ENCODE peak calls at places on chromosomes 11 and 22, in six cellular contexts. One of them, this sample, is unnamed. For H3K4me1, the result is how much of the 10 kb centered on the place peaks cover.

GRCh38 chr11:35412285-35412684 is 7.1 kb downstream of the SLC1A2 start:
- DNase-seq in IMR-90: peak
- DNase-seq in tibial nerve: no peak
- DNase-seq in uterus: no peak
- DNase-seq in prostate gland: no peak
- DNase-seq in esophagus squamous epithelium: no peak
- DNase-seq in this sample: no peak

GRCh38 chr11:103700605-103701004 is 335.8 kb upstream of the DDI1 start:
- DNase-seq in IMR-90: peak
- DNase-seq in tibial nerve: no peak
- DNase-seq in uterus: no peak
- DNase-seq in prostate gland: no peak
- DNase-seq in esophagus squamous epithelium: no peak
- DNase-seq in this sample: no peak

GRCh38 chr22:50569041-50569459 is 6.3 kb upstream of the SYCE3 start:
- DNase-seq in IMR-90: no peak
- DNase-seq in tibial nerve: no peak
- DNase-seq in uterus: no peak
- DNase-seq in prostate gland: no peak
- DNase-seq in esophagus squamous epithelium: no peak
- DNase-seq in this sample: no peak

GRCh38 chr11:64970731-64971151 is 1.2 kb downstream of the MAJIN start:
- DNase-seq in IMR-90: no peak
- DNase-seq in tibial nerve: no peak
- DNase-seq in uterus: no peak
- DNase-seq in prostate gland: no peak
- DNase-seq in esophagus squamous epithelium: no peak
- DNase-seq in this sample: no peak

GRCh38 chr11:78350646-78351165 is 66.9 kb downstream of the GAB2 start:
- DNase-seq in IMR-90: peak
- DNase-seq in tibial nerve: peak
- DNase-seq in uterus: no peak
- DNase-seq in prostate gland: no peak
- DNase-seq in esophagus squamous epithelium: no peak
- DNase-seq in this sample: peak

GRCh38 chr11:68574308-68574707 is 110.0 kb upstream of the GAL start:
- DNase-seq in IMR-90: peak
- DNase-seq in tibial nerve: no peak
- DNase-seq in uterus: no peak
- DNase-seq in prostate gland: no peak
- DNase-seq in esophagus squamous epithelium: no peak
- DNase-seq in this sample: no peak

GRCh38 chr11:43819926-43820325 is 60.7 kb upstream of the ALKBH3 start:
- DNase-seq in IMR-90: no peak
- DNase-seq in tibial nerve: no peak
- DNase-seq in uterus: no peak
- DNase-seq in prostate gland: no peak
- DNase-seq in esophagus squamous epithelium: no peak
- DNase-seq in this sample: no peak

GRCh38 chr11:128874406-128874805 is 7.3 kb upstream of the KCNJ1 start:
- DNase-seq in IMR-90: peak
- DNase-seq in tibial nerve: no peak
- DNase-seq in uterus: no peak
- DNase-seq in prostate gland: no peak
- DNase-seq in esophagus squamous epithelium: no peak
- DNase-seq in this sample: no peak

GRCh38 chr11:12163181-12163841 is 52.9 kb downstream of the MICAL2 start:
- DNase-seq in IMR-90: peak
- DNase-seq in tibial nerve: no peak
- DNase-seq in uterus: peak
- DNase-seq in prostate gland: no peak
- DNase-seq in esophagus squamous epithelium: no peak
- DNase-seq in this sample: no peak

GRCh38 chr22:39556970-39557811 is 13.4 kb upstream of the CACNA1I start:
- DNase-seq in IMR-90: peak
- DNase-seq in tibial nerve: no peak
- DNase-seq in uterus: no peak
- DNase-seq in prostate gland: no peak
- DNase-seq in esophagus squamous epithelium: no peak
- DNase-seq in this sample: peak

GRCh38 chr22:25081409-25081824 is 118.2 kb upstream of the CRYBB3 start:
- DNase-seq in IMR-90: peak
- DNase-seq in tibial nerve: peak
- DNase-seq in uterus: no peak
- DNase-seq in prostate gland: peak
- DNase-seq in esophagus squamous epithelium: no peak
- DNase-seq in this sample: peak

GRCh38 chr11:74307409-74307808 is 4.0 kb downstream of the P4HA3 start:
- DNase-seq in IMR-90: peak
- DNase-seq in tibial nerve: no peak
- DNase-seq in uterus: no peak
- DNase-seq in prostate gland: no peak
- DNase-seq in esophagus squamous epithelium: no peak
- DNase-seq in this sample: peak

DNA sequence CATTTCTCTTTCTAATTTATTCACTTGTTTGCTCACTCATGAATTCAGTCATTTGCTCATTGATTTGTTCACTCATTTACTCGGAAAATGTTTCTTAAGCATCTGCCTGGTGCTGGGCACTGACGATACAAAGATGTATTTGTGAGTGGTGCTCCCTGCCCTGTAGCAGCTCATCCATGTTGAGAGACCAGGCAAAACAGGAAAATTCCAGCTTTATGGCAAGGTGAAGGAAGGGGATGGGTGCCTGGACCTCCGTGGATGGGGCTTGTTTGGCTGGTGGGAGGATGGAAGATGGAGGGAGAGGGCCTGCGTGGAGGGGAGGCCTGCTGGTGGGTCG is 53.1 kb downstream of the TBC1D22A start:
- DNase-seq in IMR-90: no peak
- DNase-seq in tibial nerve: no peak
- DNase-seq in uterus: no peak
- DNase-seq in prostate gland: no peak
- DNase-seq in esophagus squamous epithelium: no peak
- DNase-seq in this sample: no peak
- H3K4me3 ChIP-seq in IMR-90: no peak
- H3K4me3 ChIP-seq in tibial nerve: no peak
- H3K4me3 ChIP-seq in uterus: no peak
- H3K4me3 ChIP-seq in prostate gland: no peak
- H3K4me3 ChIP-seq in esophagus squamous epithelium: no peak
- H3K4me3 ChIP-seq in this sample: no peak

GRCh38 chr22:23458663-23459541 is 121.2 kb downstream of the IGLL1 start:
- DNase-seq in IMR-90: no peak
- DNase-seq in tibial nerve: no peak
- DNase-seq in uterus: no peak
- DNase-seq in prostate gland: no peak
- DNase-seq in esophagus squamous epithelium: no peak
- DNase-seq in this sample: peak
- TF ChIP-seq POLR2A in IMR-90: no peak
- TF ChIP-seq POLR2A in tibial nerve: no peak
- TF ChIP-seq POLR2A in uterus: no peak
- TF ChIP-seq POLR2A in prostate gland: no peak
- TF ChIP-seq POLR2A in esophagus squamous epithelium: no peak
- TF ChIP-seq POLR2A in this sample: no peak

DNA sequence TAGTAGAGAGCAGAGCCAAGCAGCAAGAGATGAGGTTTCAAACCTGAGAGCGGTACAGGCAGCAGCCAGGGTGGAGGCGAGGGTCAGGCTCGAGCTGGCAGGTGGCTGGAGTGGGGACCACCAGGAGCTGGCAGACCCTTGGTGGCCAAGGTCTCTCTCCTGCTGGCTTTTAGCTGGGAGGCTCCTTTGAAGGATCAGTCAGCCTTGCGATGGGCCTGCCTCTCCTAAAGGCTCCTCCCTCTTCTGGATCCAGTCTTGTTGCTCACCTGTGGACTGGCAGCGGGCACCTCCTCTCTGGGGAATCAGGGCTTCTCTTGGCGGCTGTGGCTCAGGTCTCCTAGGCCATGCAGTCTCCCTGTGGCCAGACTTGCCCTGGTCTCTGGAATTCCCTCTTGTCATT is 24.8 kb downstream of the TPST2 start:
- DNase-seq in IMR-90: no peak
- DNase-seq in tibial nerve: no peak
- DNase-seq in uterus: no peak
- DNase-seq in prostate gland: peak
- DNase-seq in esophagus squamous epithelium: no peak
- DNase-seq in this sample: peak
- H3K4me1 ChIP-seq in IMR-90: under half
- H3K4me1 ChIP-seq in tibial nerve: under half
- H3K4me1 ChIP-seq in uterus: under half
- H3K4me1 ChIP-seq in prostate gland: under half
- H3K4me1 ChIP-seq in esophagus squamous epithelium: half or more
- H3K4me1 ChIP-seq in this sample: half or more

DNA sequence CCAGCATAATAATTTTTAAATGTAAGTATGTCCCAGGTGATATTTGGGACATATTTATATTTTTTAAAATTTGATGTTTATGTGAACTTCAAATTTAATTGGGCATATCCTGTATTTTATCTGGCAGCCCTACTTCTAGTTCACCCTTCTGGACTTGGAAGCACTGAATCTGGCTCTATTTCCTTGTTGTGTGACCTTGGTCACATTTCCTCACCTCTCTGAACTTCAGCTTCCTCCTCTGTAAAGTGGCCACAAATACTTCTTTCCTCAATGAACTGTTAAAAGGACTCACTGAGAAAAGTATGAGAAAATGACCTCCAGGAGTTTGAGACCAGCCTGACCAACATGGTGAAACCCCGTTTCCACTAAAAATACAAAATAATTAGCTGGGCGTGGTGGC is 8.1 kb upstream of the RNF185 start:
- DNase-seq in IMR-90: no peak
- DNase-seq in tibial nerve: no peak
- DNase-seq in uterus: no peak
- DNase-seq in prostate gland: no peak
- DNase-seq in esophagus squamous epithelium: no peak
- DNase-seq in this sample: no peak
- H3K4me3 ChIP-seq in IMR-90: no peak
- H3K4me3 ChIP-seq in tibial nerve: no peak
- H3K4me3 ChIP-seq in uterus: no peak
- H3K4me3 ChIP-seq in prostate gland: no peak
- H3K4me3 ChIP-seq in esophagus squamous epithelium: no peak
- H3K4me3 ChIP-seq in this sample: no peak

GRCh38 chr11:61127991-61128390 is 25.7 kb downstream of the CD5 start:
- DNase-seq in IMR-90: no peak
- DNase-seq in tibial nerve: no peak
- DNase-seq in uterus: no peak
- DNase-seq in prostate gland: no peak
- DNase-seq in esophagus squamous epithelium: no peak
- DNase-seq in this sample: no peak

GRCh38 chr11:61123775-61124571 is 21.7 kb downstream of the CD5 start:
- DNase-seq in IMR-90: no peak
- DNase-seq in tibial nerve: no peak
- DNase-seq in uterus: no peak
- DNase-seq in prostate gland: no peak
- DNase-seq in esophagus squamous epithelium: no peak
- DNase-seq in this sample: no peak

GRCh38 chr11:61124574-61125309 is 22.5 kb downstream of the CD5 start:
- DNase-seq in IMR-90: no peak
- DNase-seq in tibial nerve: no peak
- DNase-seq in uterus: no peak
- DNase-seq in prostate gland: no peak
- DNase-seq in esophagus squamous epithelium: no peak
- DNase-seq in this sample: peak

GRCh38 chr11:61125310-61125684 is 23.0 kb downstream of the CD5 start:
- DNase-seq in IMR-90: no peak
- DNase-seq in tibial nerve: no peak
- DNase-seq in uterus: no peak
- DNase-seq in prostate gland: no peak
- DNase-seq in esophagus squamous epithelium: no peak
- DNase-seq in this sample: no peak

DNA sequence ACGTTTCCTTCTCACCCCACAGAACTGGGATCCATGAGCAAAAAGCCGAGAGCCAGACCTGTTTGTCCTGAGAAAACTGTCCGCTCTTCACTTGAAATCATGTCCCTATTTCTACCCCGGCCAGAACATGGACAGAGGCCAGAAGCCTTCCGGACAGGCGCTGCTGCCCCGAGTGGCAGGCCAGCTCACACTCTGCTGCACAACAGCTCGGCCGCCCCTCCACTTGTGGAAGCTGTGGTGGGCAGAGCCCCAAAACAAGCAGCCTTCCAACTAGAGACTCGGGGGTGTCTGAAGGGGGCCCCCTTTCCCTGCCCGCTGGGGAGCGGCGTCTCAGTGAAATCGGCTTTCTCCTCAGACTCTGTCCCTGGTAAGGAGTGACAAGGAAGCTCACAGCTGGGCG is 24.0 kb downstream of the CD5 start:
- DNase-seq in IMR-90: no peak
- DNase-seq in tibial nerve: peak
- DNase-seq in uterus: peak
- DNase-seq in prostate gland: no peak
- DNase-seq in esophagus squamous epithelium: no peak
- DNase-seq in this sample: peak
- TF ChIP-seq POLR2A in IMR-90: no peak
- TF ChIP-seq POLR2A in tibial nerve: no peak
- TF ChIP-seq POLR2A in uterus: no peak
- TF ChIP-seq POLR2A in prostate gland: no peak
- TF ChIP-seq POLR2A in esophagus squamous epithelium: no peak
- TF ChIP-seq POLR2A in this sample: no peak

GRCh38 chr22:36331912-36332622 is 55.7 kb downstream of the MYH9 start:
- DNase-seq in IMR-90: peak
- DNase-seq in tibial nerve: peak
- DNase-seq in uterus: peak
- DNase-seq in prostate gland: peak
- DNase-seq in esophagus squamous epithelium: no peak
- DNase-seq in this sample: peak
- H3K4me1 ChIP-seq in IMR-90: half or more
- H3K4me1 ChIP-seq in tibial nerve: half or more
- H3K4me1 ChIP-seq in uterus: half or more
- H3K4me1 ChIP-seq in prostate gland: half or more
- H3K4me1 ChIP-seq in esophagus squamous epithelium: half or more
- H3K4me1 ChIP-seq in this sample: half or more